ENCODE peak calls at places on chromosome 12, in six cellular contexts. One of them, this sample, is unnamed.
A peak's percentile ranks its signal among the peaks of the same experiment; 100 is the strongest.

GRCh38 chr12:109951751-109952150 is 44.4 kb downstream of the GIT2 start:
- DNase-seq in HuH-7.5: no peak
- DNase-seq in IMR-90: peak; percentile 98
- DNase-seq in right lobe of liver: no peak
- DNase-seq in stimulated activated CD4-positive, alpha-beta T cell treated with anti-CD3 and anti-CD28 coated beads, Interleukin-4, amount 100 ng/mL, for 48 hours: no peak
- DNase-seq in anterior cingulate cortex: no peak
- DNase-seq in this sample: no peak

GRCh38 chr12:27998170-27999110 is 25.9 kb upstream of the PTHLH start:
- DNase-seq in stimulated activated CD4-positive, alpha-beta T cell treated with anti-CD3 and anti-CD28 coated beads, Interleukin-4, amount 100 ng/mL, for 48 hours: no peak
- DNase-seq in IMR-90: no peak
- DNase-seq in right lobe of liver: no peak
- DNase-seq in anterior cingulate cortex: no peak
- DNase-seq in HuH-7.5: no peak
- DNase-seq in this sample: no peak

GRCh38 chr12:85350356-85350755 is 70.3 kb downstream of the ALX1 start:
- DNase-seq in anterior cingulate cortex: no peak
- DNase-seq in right lobe of liver: no peak
- DNase-seq in HuH-7.5: no peak
- DNase-seq in stimulated activated CD4-positive, alpha-beta T cell treated with anti-CD3 and anti-CD28 coated beads, Interleukin-4, amount 100 ng/mL, for 48 hours: no peak
- DNase-seq in IMR-90: no peak
- DNase-seq in this sample: no peak

GRCh38 chr12:132414634-132415340 is 75.2 kb upstream of the FBRSL1 start:
- DNase-seq in right lobe of liver: peak; percentile 84
- DNase-seq in anterior cingulate cortex: peak; percentile 38
- DNase-seq in HuH-7.5: peak; percentile 92
- DNase-seq in stimulated activated CD4-positive, alpha-beta T cell treated with anti-CD3 and anti-CD28 coated beads, Interleukin-4, amount 100 ng/mL, for 48 hours: peak; percentile 73
- DNase-seq in IMR-90: peak; percentile 59
- DNase-seq in this sample: peak; percentile 77

GRCh38 chr12:32926963-32927362 is 30.4 kb upstream of the PKP2 start:
- DNase-seq in anterior cingulate cortex: no peak
- DNase-seq in right lobe of liver: no peak
- DNase-seq in stimulated activated CD4-positive, alpha-beta T cell treated with anti-CD3 and anti-CD28 coated beads, Interleukin-4, amount 100 ng/mL, for 48 hours: no peak
- DNase-seq in HuH-7.5: no peak
- DNase-seq in IMR-90: no peak
- DNase-seq in this sample: no peak

GRCh38 chr12:61009167-61009566 is 1251.0 kb upstream of the USP15 start:
- DNase-seq in right lobe of liver: no peak
- DNase-seq in anterior cingulate cortex: no peak
- DNase-seq in IMR-90: no peak
- DNase-seq in HuH-7.5: no peak
- DNase-seq in stimulated activated CD4-positive, alpha-beta T cell treated with anti-CD3 and anti-CD28 coated beads, Interleukin-4, amount 100 ng/mL, for 48 hours: no peak
- DNase-seq in this sample: no peak

GRCh38 chr12:51636986-51637385 is 46.0 kb downstream of the SCN8A start:
- DNase-seq in IMR-90: no peak
- DNase-seq in stimulated activated CD4-positive, alpha-beta T cell treated with anti-CD3 and anti-CD28 coated beads, Interleukin-4, amount 100 ng/mL, for 48 hours: no peak
- DNase-seq in anterior cingulate cortex: no peak
- DNase-seq in HuH-7.5: no peak
- DNase-seq in right lobe of liver: no peak
- DNase-seq in this sample: no peak

GRCh38 chr12:117076410-117077372 is 22.5 kb downstream of the TESC start:
- DNase-seq in right lobe of liver: peak; percentile 27
- DNase-seq in stimulated activated CD4-positive, alpha-beta T cell treated with anti-CD3 and anti-CD28 coated beads, Interleukin-4, amount 100 ng/mL, for 48 hours: no peak
- DNase-seq in anterior cingulate cortex: no peak
- DNase-seq in HuH-7.5: no peak
- DNase-seq in IMR-90: no peak
- DNase-seq in this sample: no peak

GRCh38 chr12:117816-118345 is 51.3 kb downstream of the IQSEC3 start:
- DNase-seq in IMR-90: no peak
- DNase-seq in stimulated activated CD4-positive, alpha-beta T cell treated with anti-CD3 and anti-CD28 coated beads, Interleukin-4, amount 100 ng/mL, for 48 hours: no peak
- DNase-seq in right lobe of liver: no peak
- DNase-seq in anterior cingulate cortex: no peak
- DNase-seq in HuH-7.5: no peak
- DNase-seq in this sample: no peak

GRCh38 chr12:121376754-121377697 is 22.9 kb upstream of the RNF34 start:
- DNase-seq in anterior cingulate cortex: no peak
- DNase-seq in stimulated activated CD4-positive, alpha-beta T cell treated with anti-CD3 and anti-CD28 coated beads, Interleukin-4, amount 100 ng/mL, for 48 hours: no peak
- DNase-seq in HuH-7.5: no peak
- DNase-seq in IMR-90: no peak
- DNase-seq in right lobe of liver: no peak
- DNase-seq in this sample: no peak

GRCh38 chr12:19544351-19544750 is 105.1 kb downstream of the AEBP2 start:
- DNase-seq in IMR-90: no peak
- DNase-seq in right lobe of liver: no peak
- DNase-seq in anterior cingulate cortex: no peak
- DNase-seq in stimulated activated CD4-positive, alpha-beta T cell treated with anti-CD3 and anti-CD28 coated beads, Interleukin-4, amount 100 ng/mL, for 48 hours: no peak
- DNase-seq in HuH-7.5: no peak
- DNase-seq in this sample: no peak

GRCh38 chr12:124800506-124800905 is 63.2 kb downstream of the SCARB1 start:
- DNase-seq in anterior cingulate cortex: no peak
- DNase-seq in HuH-7.5: no peak
- DNase-seq in right lobe of liver: no peak
- DNase-seq in IMR-90: no peak
- DNase-seq in stimulated activated CD4-positive, alpha-beta T cell treated with anti-CD3 and anti-CD28 coated beads, Interleukin-4, amount 100 ng/mL, for 48 hours: no peak
- DNase-seq in this sample: no peak

GRCh38 chr12:14384783-14385638 is 19.5 kb downstream of the ATF7IP start:
- DNase-seq in IMR-90: peak; percentile 95
- DNase-seq in right lobe of liver: no peak
- DNase-seq in anterior cingulate cortex: no peak
- DNase-seq in stimulated activated CD4-positive, alpha-beta T cell treated with anti-CD3 and anti-CD28 coated beads, Interleukin-4, amount 100 ng/mL, for 48 hours: peak; percentile 50
- DNase-seq in HuH-7.5: no peak
- DNase-seq in this sample: peak; percentile 56

GRCh38 chr12:124720019-124720686 is 143.5 kb downstream of the SCARB1 start:
- DNase-seq in right lobe of liver: no peak
- DNase-seq in anterior cingulate cortex: no peak
- DNase-seq in stimulated activated CD4-positive, alpha-beta T cell treated with anti-CD3 and anti-CD28 coated beads, Interleukin-4, amount 100 ng/mL, for 48 hours: no peak
- DNase-seq in IMR-90: peak; percentile 82
- DNase-seq in HuH-7.5: no peak
- DNase-seq in this sample: no peak

GRCh38 chr12:22856120-22856699 is 231.2 kb downstream of the ETNK1 start:
- DNase-seq in IMR-90: peak; percentile 45
- DNase-seq in anterior cingulate cortex: no peak
- DNase-seq in HuH-7.5: peak; percentile 9
- DNase-seq in right lobe of liver: no peak
- DNase-seq in stimulated activated CD4-positive, alpha-beta T cell treated with anti-CD3 and anti-CD28 coated beads, Interleukin-4, amount 100 ng/mL, for 48 hours: no peak
- DNase-seq in this sample: no peak